ENCODE peak calls at places on chromosomes 2 and 18, in six cellular contexts. Y, O, S, C, J and D are unnamed samples.
A peak's percentile ranks its signal among the peaks of the same experiment; 100 is the strongest.

GRCh38 chr2:141692829-141693228 is 438.0 kb downstream of the LRP1B start:
- DNase-seq in Y (no peak), C (no peak), J (no peak), S (no peak), O (no peak), D (no peak)

GRCh38 chr2:238231251-238231793 is 8.5 kb downstream of the HES6 start:
- DNase-seq in Y (no peak), S (peak; percentile 89), O (no peak), C (peak; percentile 76), J (peak; percentile 46), D (peak; percentile 63)

GRCh38 chr2:222895143-222895542 is 34.3 kb downstream of the ACSL3 start:
- DNase-seq in J (no peak), O (no peak), C (no peak), S (no peak), Y (no peak), D (no peak)

GRCh38 chr2:216621292-216621691 is 11.9 kb upstream of the IGFBP2 start:
- DNase-seq in O (no peak), Y (no peak), C (no peak), J (no peak), S (no peak), D (no peak)

GRCh38 chr2:74845217-74845751 is 11.4 kb downstream of the HK2 start:
- DNase-seq in S (peak; percentile 91), J (peak; percentile 98), C (no peak), Y (peak; percentile 70), O (no peak), D (peak; percentile 93)

GRCh38 chr2:127700527-127701192 is 637 bp upstream of the SFT2D3 start:
- DNase-seq in C (no peak), O (peak; percentile 93), Y (no peak), J (no peak), S (peak; percentile 92), D (peak; percentile 86)

GRCh38 chr2:73998933-73999332 is 14.2 kb downstream of the TET3 start:
- DNase-seq in J (no peak), S (no peak), C (no peak), Y (no peak), O (no peak), D (no peak)

GRCh38 chr2:72438364-72438763 is 290.7 kb upstream of the CYP26B1 start:
- DNase-seq in J (no peak), C (no peak), Y (no peak), S (no peak), O (no peak), D (no peak)

GRCh38 chr2:75563591-75563990 is 2.9 kb upstream of the EVA1A start:
- DNase-seq in C (no peak), O (no peak), J (no peak), Y (no peak), S (no peak), D (no peak)

GRCh38 chr2:95314598-95314963 is 17.4 kb downstream of the KCNIP3 start:
- DNase-seq in Y (no peak), J (no peak), C (no peak), O (peak; percentile 61), S (no peak), D (no peak)

GRCh38 chr2:95315801-95316411 is 18.8 kb downstream of the KCNIP3 start:
- DNase-seq in J (peak; percentile 71), S (no peak), Y (peak; percentile 16), C (no peak), O (no peak), D (no peak)

GRCh38 chr2:95316466-95317122 is 19.4 kb downstream of the KCNIP3 start:
- DNase-seq in C (no peak), S (no peak), O (no peak), Y (peak; percentile 50), J (no peak), D (no peak)

GRCh38 chr2:95313296-95314265 is 16.4 kb downstream of the KCNIP3 start:
- DNase-seq in J (no peak), O (no peak), C (no peak), Y (no peak), S (no peak), D (peak; percentile 53)

DNA sequence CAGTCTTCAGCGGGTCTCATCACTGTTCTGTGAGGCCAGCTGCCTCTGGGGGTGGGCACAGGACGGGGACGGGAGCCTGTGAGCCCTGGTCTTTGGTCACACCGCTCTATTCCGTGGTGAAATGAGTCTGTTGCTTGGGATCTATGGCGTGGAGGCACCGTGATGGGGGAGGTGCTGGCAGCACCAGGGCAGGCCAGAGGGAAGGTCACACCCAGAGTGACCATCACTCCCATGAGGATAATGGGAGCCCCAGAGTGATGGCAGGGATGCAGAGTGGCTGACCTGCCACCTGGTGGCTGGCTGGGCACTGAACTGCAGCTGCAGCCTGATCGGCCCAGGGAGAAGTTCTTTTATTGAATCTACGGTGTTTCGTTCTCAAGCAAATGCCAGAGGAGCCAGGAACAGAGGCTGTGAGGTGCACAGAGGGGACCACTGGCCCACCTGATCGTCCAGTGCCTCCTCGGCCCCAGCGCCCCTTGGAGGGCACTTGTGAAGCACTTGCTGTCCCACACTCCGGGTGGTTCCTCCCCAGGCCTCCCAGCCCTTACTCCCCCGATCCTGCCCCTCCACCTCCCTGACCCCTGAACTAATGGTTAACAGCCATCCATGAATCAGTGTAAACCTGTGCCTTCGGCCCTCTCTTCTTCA is 17.9 kb downstream of the KCNIP3 start:
- DNase-seq in O (peak; percentile 68), C (no peak), J (peak; percentile 35), Y (no peak), S (no peak), D (peak; percentile 78)
- TF ChIP-seq CTCF in O (peak; percentile 90), C (no peak), J (peak; percentile 95), Y (peak; percentile 67), S (peak; percentile 61), D (peak; percentile 72)

GRCh38 chr2:239825705-239825979 is 199.5 kb downstream of the NDUFA10 start:
- DNase-seq in J (peak; percentile 8), Y (no peak), S (peak; percentile 40), C (no peak), O (no peak), D (no peak)

GRCh38 chr2:239824866-239825704 is 200.1 kb downstream of the NDUFA10 start:
- DNase-seq in S (peak; percentile 30), C (no peak), J (no peak), Y (no peak), O (no peak), D (no peak)

GRCh38 chr2:239826376-239826775 is 198.8 kb downstream of the NDUFA10 start:
- DNase-seq in S (peak; percentile 48), C (no peak), J (no peak), Y (no peak), O (no peak), D (no peak)

GRCh38 chr2:239822146-239822945 is 202.8 kb downstream of the NDUFA10 start:
- DNase-seq in J (no peak), O (no peak), S (peak; percentile 51), Y (no peak), C (no peak), D (no peak)

DNA sequence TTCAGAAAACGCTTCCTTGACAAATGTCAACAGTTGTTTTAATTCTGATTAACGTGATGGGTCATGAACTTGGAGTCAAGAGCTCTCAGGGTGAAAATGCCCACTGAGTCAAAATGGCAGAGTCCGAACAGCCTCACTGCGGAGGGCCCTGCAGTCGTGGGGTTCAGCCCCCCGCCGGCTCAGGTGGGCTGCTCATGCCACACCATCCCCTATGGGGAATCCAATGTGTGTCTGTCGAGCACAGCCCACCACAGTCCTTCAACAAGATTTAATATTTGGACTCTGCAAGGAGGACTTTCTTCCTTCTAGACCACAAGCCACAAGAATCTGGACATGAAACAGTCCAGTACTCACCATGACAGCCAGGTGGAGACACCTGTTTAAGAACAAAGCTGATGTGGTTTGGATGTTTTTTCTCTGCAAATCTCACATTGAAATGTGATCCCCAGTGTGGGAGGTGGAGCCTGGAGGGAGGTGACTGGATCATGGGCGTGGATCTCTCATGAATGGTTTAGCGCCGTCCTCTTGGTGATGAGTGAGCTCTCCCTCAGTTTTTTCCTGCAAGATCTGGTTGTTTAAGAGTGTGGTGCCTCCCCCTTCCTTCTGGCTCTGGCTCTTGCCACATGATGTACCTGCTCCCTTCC is 201.0 kb downstream of the NDUFA10 start:
- DNase-seq in S (peak; percentile 31), O (peak; percentile 54), J (peak; percentile 68), C (no peak), Y (no peak), D (peak; percentile 59)
- TF ChIP-seq CTCF in S (peak; percentile 6), O (peak; percentile 56), J (peak; percentile 21), C (no peak), Y (no peak), D (no peak)

GRCh38 chr2:102033028-102033749 is 41.4 kb downstream of the IL1R2 start:
- DNase-seq in S (peak; percentile 83), Y (no peak), C (no peak), J (peak; percentile 69), O (no peak), D (peak; percentile 83)
- TF ChIP-seq CTCF in S (no peak), Y (no peak), C (no peak), J (no peak), O (no peak), D (no peak)

GRCh38 chr2:119387381-119388129 is 20.8 kb downstream of the DBI start:
- DNase-seq in J (peak; percentile 77), C (no peak), S (peak; percentile 91), O (no peak), Y (peak; percentile 55), D (peak; percentile 40)
- TF ChIP-seq CTCF in J (peak; percentile 10), C (no peak), S (peak; percentile 33), O (no peak), Y (peak; percentile 49), D (no peak)

GRCh38 chr18:39840406-39840805 is 2114.6 kb upstream of the PIK3C3 start:
- DNase-seq in S (no peak), C (no peak), Y (no peak), J (peak; percentile 48), O (no peak), D (no peak)

GRCh38 chr18:39842042-39842791 is 2112.8 kb upstream of the PIK3C3 start:
- DNase-seq in S (no peak), Y (no peak), C (no peak), J (no peak), O (no peak), D (no peak)

GRCh38 chr18:39843546-39843945 is 2111.5 kb upstream of the PIK3C3 start:
- DNase-seq in O (no peak), Y (no peak), C (no peak), J (no peak), S (no peak), D (no peak)

GRCh38 chr18:39839782-39840181 is 2115.3 kb upstream of the PIK3C3 start:
- DNase-seq in O (no peak), S (no peak), C (no peak), J (peak; percentile 42), Y (no peak), D (no peak)

DNA sequence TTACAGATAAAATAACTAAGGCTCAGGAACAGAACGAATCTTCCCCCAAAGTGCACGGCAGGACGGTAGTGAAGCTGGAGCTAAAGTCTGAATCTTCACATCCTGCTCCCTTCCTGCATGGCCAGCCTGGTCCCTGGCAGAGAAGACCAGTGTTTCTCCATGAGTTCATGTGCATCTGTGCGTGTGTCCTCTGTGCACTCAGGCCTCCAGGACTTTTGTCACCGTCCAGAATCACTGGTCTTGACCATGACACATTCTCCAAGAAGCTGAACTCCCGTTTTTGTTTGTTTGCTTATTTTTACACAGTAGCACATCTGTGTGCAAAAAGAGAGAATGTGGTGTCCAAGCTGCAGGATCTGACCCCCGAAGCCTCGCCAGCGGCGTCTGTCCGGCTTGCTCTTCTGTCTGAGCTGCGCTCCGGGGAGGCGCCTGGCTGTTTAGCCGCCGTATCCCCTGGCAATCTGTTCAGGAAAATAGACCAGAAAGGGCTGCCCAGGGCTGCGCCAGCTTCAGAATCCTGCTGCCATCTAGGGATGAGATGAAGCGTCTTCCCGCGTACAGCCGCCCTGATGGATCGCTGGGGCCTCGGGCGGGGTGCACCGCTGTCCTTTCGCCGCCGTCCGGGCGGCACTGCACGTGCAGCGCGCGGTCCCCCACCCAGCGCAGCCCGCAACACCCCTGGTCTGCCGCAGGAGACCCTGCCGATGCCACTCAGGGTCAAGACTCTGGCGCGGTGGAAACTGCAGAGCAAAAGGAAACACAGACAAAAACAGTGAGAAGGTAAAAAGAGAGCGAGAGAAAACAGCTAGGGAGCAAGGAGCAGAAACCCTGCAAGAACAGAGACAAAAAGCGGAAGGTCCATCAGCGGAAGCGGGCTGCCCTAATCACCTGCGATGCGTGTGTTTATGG is 2113.6 kb upstream of the PIK3C3 start:
- DNase-seq in C (no peak), J (peak; percentile 39), S (peak; percentile 68), O (peak; percentile 89), Y (peak; percentile 8), D (peak; percentile 74)
- TF ChIP-seq CTCF in C (no peak), J (peak; percentile 68), S (peak; percentile 36), O (peak; percentile 66), Y (peak; percentile 62), D (peak; percentile 54)